ENCODE peak calls at places on chromosomes 1 and 21, in four cellular contexts. F is activated T-cell treated with anti-CD3 and anti-CD28 coated beads, Interleukin-2, amount 50 U/mL, for 24 hours; H is DMS 273 treated with DMSO at 0.1 percent for 48 hours; R is HT-29. K is an unnamed sample.
A peak's percentile ranks its signal among the peaks of the same experiment; 100 is the strongest.

GRCh38 chr21:34690041-34690792 is 21.4 kb downstream of the CLIC6 start:
- DNase-seq in R (peak; percentile 66), H (no peak), F (no peak), K (peak; percentile 42)

GRCh38 chr1:32250893-32251716 is at the start of gene LCK:
- DNase-seq in F (peak; percentile 83), H (no peak), R (no peak), K (no peak)

GRCh38 chr1:89941110-89941770 is 53.7 kb upstream of the ZNF326 start:
- DNase-seq in H (no peak), F (no peak), R (no peak), K (no peak)

GRCh38 chr1:30679976-30680305 is 43.4 kb downstream of the MATN1 start:
- DNase-seq in H (no peak), R (no peak), F (no peak), K (no peak)

GRCh38 chr1:201463071-201463552 is 5.9 kb downstream of the PHLDA3 start:
- DNase-seq in F (no peak), R (peak; percentile 68), H (no peak), K (peak; percentile 46)

GRCh38 chr1:227903614-227904501 is 43.9 kb downstream of the WNT9A start:
- DNase-seq in H (no peak), F (no peak), R (no peak), K (no peak)

GRCh38 chr1:108080448-108080847 is 115.5 kb upstream of the VAV3 start:
- DNase-seq in R (no peak), F (no peak), H (no peak), K (no peak)

GRCh38 chr1:177351361-177352108 is 180.8 kb downstream of the BRINP2 start:
- DNase-seq in F (no peak), R (peak; percentile 64), H (no peak), K (no peak)

GRCh38 chr21:46099476-46099875 is 1.6 kb downstream of the COL6A2 start:
- DNase-seq in H (no peak), R (no peak), F (peak; percentile 30), K (no peak)

K was measured in LoVo.